ENCODE peak calls at places on chromosome 6, in four cellular contexts. U is HepG2, C is heart right ventricle, R is ovary. G is an unnamed sample.

GRCh38 chr6:38776515-38776914 is 61.4 kb downstream of the DNAH8 start:
- DNase-seq in C (no peak), R (no peak), U (no peak), G (no peak)

GRCh38 chr6:81382852-81383251 is 369.6 kb downstream of the TENT5A start:
- DNase-seq in C (no peak), U (no peak), R (no peak), G (no peak)

GRCh38 chr6:134529921-134530320 is 212.0 kb upstream of the SGK1 start:
- DNase-seq in C (no peak), U (peak; percentile 93), R (no peak), G (no peak)

GRCh38 chr6:7204726-7205125 is 97.0 kb downstream of the RREB1 start:
- DNase-seq in U (no peak), R (no peak), C (no peak), G (no peak)

GRCh38 chr6:143620461-143620860 is 57.3 kb upstream of the PHACTR2 start:
- DNase-seq in C (no peak), U (no peak), R (no peak), G (no peak)

GRCh38 chr6:168369776-168370175 is 50.2 kb upstream of the DACT2 start:
- DNase-seq in R (peak; percentile 33), C (no peak), U (no peak), G (no peak)

GRCh38 chr6:52610745-52611355 is 34.0 kb upstream of the TRAM2 start:
- DNase-seq in U (peak; percentile 40), C (no peak), R (no peak), G (no peak)

GRCh38 chr6:326896-327537 is 34.7 kb downstream of the DUSP22 start:
- DNase-seq in R (no peak), C (no peak), U (no peak), G (no peak)

GRCh38 chr6:28488916-28489365 is 26.7 kb downstream of the GPX6 start:
- DNase-seq in U (peak; percentile 82), R (peak; percentile 68), C (no peak), G (peak; percentile 69)

GRCh38 chr6:30544666-30545272 is 11.5 kb downstream of the GNL1 start:
- DNase-seq in R (no peak), C (no peak), U (peak; percentile 55), G (peak; percentile 26)

GRCh38 chr6:163960128-163960527 is 545.6 kb downstream of the QKI start:
- DNase-seq in C (no peak), U (no peak), R (no peak), G (no peak)

GRCh38 chr6:110250058-110250457 is 69.8 kb downstream of the CDC40 start:
- DNase-seq in U (no peak), R (no peak), C (no peak), G (no peak)

GRCh38 chr6:110250838-110251237 is 70.6 kb downstream of the CDC40 start:
- DNase-seq in C (no peak), U (peak; percentile 19), R (no peak), G (no peak)

DNA sequence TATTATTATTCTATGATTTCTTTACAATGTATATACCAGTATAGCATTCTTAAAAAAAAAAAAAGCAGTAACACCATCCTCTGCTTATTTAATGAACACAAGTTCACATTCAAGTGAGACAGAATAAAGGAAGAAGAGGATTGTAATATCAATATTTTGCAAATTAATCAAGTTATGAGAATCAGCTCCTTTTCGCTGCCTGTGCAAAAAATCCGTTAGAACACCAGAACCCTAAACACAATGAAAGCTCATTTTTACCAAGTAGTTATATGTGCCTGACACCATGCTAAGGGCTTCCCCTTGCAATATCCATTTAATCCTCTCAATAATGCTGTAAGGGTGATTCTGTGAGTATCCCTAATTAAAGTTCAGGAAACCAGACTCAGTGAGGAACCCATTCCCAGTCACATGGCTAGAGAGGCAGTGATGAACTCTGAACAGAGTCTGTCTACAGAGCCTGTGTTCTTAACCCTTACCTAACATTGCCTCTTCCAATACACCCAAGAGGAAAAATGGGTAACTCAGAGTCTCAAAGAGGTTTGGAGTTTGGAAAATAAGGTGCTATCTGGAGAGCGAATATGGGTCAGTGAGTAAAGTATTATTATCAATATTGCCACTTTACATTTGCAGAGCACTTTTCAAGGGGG is 66.8 kb downstream of the CDC40 start:
- DNase-seq in U (no peak), R (no peak), C (no peak), G (no peak)
- H3K4me1 ChIP-seq in U (peaks cover 11% of the 10 kb centered on the region), R (no peaks in the 10 kb centered on the region), C (no peaks in the 10 kb centered on the region), G (no peaks in the 10 kb centered on the region)

GRCh38 chr6:137610702-137611101 is 116.5 kb upstream of the OLIG3 start:
- DNase-seq in R (no peak), U (no peak), C (no peak), G (no peak)
- H3K27me3 ChIP-seq in R (no peaks in the 10 kb centered on the region), U (no peaks in the 10 kb centered on the region), C (no peaks in the 10 kb centered on the region), G (peaks cover 11% of the 10 kb centered on the region)

GRCh38 chr6:43953794-43954310 is 173.4 kb downstream of the MRPL14 start:
- DNase-seq in U (peak; percentile 57), C (peak; percentile 58), R (peak; percentile 54), G (no peak)
- TF ChIP-seq CTCF in U (peak; percentile 99), C (peak; percentile 51), R (no peak), G (peak; percentile 42)

GRCh38 chr6:111765681-111766523 is 107.3 kb downstream of the FYN start:
- DNase-seq in U (no peak), C (no peak), R (no peak), G (no peak)
- H3K4me1 ChIP-seq in U (no peaks in the 10 kb centered on the region), C (peaks cover 80% of the 10 kb centered on the region), R (peaks cover 9% of the 10 kb centered on the region), G (peaks cover 10% of the 10 kb centered on the region)

GRCh38 chr6:34510299-34510698 is 44.4 kb downstream of the PACSIN1 start:
- DNase-seq in C (no peak), U (no peak), R (no peak), G (no peak)

GRCh38 chr6:34513628-34514027 is 42.5 kb downstream of the SPDEF start:
- DNase-seq in U (no peak), R (peak; percentile 23), C (no peak), G (no peak)

GRCh38 chr6:34511214-34511922 is 44.8 kb downstream of the SPDEF start:
- DNase-seq in C (no peak), R (peak; percentile 4), U (no peak), G (no peak)

GRCh38 chr6:34512738-34513115 is 43.4 kb downstream of the SPDEF start:
- DNase-seq in R (peak; percentile 13), U (no peak), C (no peak), G (no peak)

DNA sequence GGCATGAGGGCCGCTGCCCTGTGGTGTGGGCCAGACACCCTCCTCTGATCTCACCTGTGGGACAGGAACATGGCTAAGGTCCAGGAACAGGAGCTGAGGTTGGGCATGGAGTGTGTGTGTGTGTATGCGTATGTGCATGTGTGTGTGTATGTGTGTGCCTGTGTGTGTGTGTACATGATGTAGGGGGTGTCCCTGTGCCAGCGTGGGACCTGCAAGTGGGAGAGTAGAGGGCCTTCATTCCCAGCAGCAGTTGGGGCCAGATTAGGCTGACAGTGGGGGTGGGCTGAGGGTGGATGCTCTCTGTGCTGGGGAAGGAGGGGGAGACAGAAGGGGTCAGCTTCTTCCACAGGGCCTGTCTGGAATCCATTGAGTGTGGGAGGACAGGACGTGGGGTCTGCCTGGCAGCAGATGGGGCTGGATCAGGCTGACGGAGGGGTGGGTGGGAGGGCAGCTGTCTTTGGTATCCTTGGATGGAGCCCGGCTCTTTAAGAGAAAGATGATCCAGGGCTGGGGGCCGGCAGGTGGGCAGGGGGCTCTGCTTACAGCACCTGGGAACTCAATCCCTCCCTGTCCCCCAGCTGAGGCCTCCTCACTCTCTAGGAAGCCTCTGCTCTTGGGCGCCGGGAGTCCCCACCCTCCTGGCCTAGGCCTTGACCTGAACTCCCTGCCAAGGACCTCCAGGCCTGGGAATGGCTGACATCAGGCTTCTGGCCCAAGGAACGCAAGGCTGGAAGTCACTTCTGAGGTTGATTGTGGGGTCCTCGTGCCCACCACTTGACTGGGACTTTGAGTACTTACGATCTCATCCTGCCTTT is 44.0 kb downstream of the SPDEF start:
- DNase-seq in C (no peak), R (peak; percentile 47), U (no peak), G (no peak)
- H3K27me3 ChIP-seq in C (no peaks in the 10 kb centered on the region), R (no peaks in the 10 kb centered on the region), U (peaks cover 42% of the 10 kb centered on the region), G (no peaks in the 10 kb centered on the region)

DNA sequence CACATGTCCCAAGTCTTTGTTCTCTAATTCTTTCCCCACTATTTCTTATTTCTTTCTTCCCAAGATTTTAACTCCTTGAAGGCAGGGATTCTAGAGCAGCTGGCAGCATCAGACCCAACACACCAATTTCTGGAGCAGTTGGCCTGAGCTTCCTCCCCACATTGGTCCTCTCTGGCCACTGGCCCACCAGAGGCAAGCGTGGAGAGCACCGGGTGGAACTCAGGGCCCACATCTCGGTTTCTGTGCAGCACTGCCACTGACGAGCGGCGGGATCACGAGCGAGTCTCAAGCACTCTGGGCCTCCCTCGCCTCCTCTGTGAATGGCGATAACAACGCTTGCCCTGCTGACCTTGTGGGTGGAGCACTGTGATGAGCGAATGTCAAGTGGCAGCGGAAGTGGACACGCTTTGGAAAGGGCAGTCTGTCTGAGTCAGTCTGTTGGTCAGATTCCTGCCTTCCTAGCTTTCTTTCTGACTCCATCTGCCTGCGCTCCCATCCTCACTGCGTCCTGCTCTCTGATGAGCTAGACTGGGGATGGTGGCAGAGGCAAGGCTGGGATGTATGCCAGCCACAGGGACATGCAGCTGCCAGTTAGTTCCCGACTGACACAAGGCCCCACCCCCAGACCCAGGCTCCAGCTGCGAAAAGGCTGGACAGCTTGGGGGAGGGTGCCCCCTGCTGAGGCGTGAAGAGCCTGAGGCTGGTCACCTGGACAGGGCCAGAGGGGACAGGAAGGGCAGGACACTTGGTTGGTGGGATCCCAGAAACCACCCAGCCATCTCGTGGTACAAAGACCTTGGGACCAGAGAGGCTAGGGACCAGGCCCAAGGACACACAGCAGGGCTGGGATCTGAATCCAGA is 4.5 kb upstream of the SPDEF start:
- DNase-seq in U (peak; percentile 89), R (no peak), C (no peak), G (peak; percentile 36)
- TF ChIP-seq CTCF in U (peak; percentile 80), R (no peak), C (no peak), G (no peak)

DNA sequence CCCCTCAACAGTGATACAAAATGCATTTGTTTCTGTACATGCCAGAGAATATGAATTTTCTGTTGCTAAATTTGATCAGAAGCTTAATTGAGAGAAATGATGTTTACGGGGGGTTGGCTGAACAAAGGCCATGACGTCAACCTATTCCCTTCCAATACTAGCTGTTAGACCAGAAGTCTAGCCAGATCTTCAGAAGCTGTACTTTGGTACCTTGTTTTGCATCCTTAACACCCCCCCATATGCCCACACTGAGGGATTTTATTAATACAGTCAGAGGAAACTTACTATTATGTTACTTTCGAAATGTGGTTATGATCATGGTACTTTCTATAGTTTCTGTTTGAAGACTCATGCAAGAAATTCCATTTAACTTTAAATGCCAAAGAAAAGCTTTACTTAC is 3.1 kb downstream of the NCOA7 start:
- DNase-seq in R (no peak), U (no peak), C (no peak), G (peak; percentile 23)
- H3K4me1 ChIP-seq in R (peaks cover 6% of the 10 kb centered on the region), U (peaks cover 45% of the 10 kb centered on the region), C (peaks cover 64% of the 10 kb centered on the region), G (peaks cover 36% of the 10 kb centered on the region)

G was measured in BE2C.